ENCODE peak calls at places on chromosomes 1 and 21, in seven cellular contexts. H is SJSA1; Y is mesendoderm; K is anterior cingulate cortex; P is OCI-LY7; E is stimulated activated CD4-positive, alpha-beta T cell treated with anti-CD3 and anti-CD28 coated beads, Interleukin-4, amount 100 ng/mL, for 1 hour; U is heart left ventricle. I is an unnamed sample.

GRCh38 chr1:202551683-202552082 is 158.6 kb downstream of the SYT2 start:
- DNase-seq in K (no peak), Y (peak), U (no peak), E (no peak), P (no peak), H (no peak), I (no peak)

GRCh38 chr1:221704291-221704690 is 37.6 kb downstream of the DUSP10 start:
- DNase-seq in U (no peak), K (no peak), P (no peak), E (no peak), H (no peak), Y (no peak), I (no peak)

GRCh38 chr21:27734146-27734545 is 767.3 kb upstream of the ADAMTS5 start:
- DNase-seq in H (peak), K (no peak), P (no peak), Y (peak), E (no peak), U (no peak), I (no peak)

GRCh38 chr1:81584398-81584797 is 216.3 kb upstream of the ADGRL2 start:
- DNase-seq in E (no peak), P (no peak), H (no peak), K (no peak), Y (no peak), U (no peak), I (peak)

GRCh38 chr21:26469789-26470188 is 103.3 kb downstream of the CYYR1 start:
- DNase-seq in Y (no peak), K (no peak), H (no peak), U (no peak), E (no peak), P (no peak), I (no peak)

GRCh38 chr1:229088711-229089110 is 182.2 kb upstream of the RAB4A start:
- DNase-seq in H (no peak), Y (no peak), U (no peak), P (no peak), K (no peak), E (no peak), I (no peak)

GRCh38 chr1:32701951-32702598 is 495 bp downstream of the SYNC start:
- DNase-seq in H (peak), P (no peak), Y (no peak), U (peak), E (no peak), K (no peak), I (peak)

GRCh38 chr1:61241864-61242472 is 159.6 kb downstream of the NFIA start:
- DNase-seq in E (no peak), H (no peak), K (no peak), P (no peak), Y (no peak), U (no peak), I (no peak)

GRCh38 chr1:99771522-99771921 is 5.1 kb upstream of the FRRS1 start:
- DNase-seq in H (no peak), K (no peak), Y (peak), U (no peak), E (no peak), P (no peak), I (no peak)

GRCh38 chr1:87641996-87642395 is 313.3 kb downstream of the LMO4 start:
- DNase-seq in P (no peak), H (no peak), E (no peak), K (no peak), U (no peak), Y (no peak), I (no peak)